ENCODE peak calls at places on chromosomes 7 and 10, in nine cellular contexts. P is upper lobe of left lung, J is sigmoid colon, D is transverse colon, H is A549, O is HepG2, Q is stomach, S is ovary, R is SK-N-SH. I is an unnamed sample.

GRCh38 chr7:127035203-127035849 is 217.4 kb downstream of the GRM8 start:
- DNase-seq in H (no peak), D (peak), P (no peak), S (no peak), Q (no peak), R (no peak), O (no peak), J (no peak), I (no peak)

GRCh38 chr10:121804460-121804859 is 123.4 kb downstream of the ATE1 start:
- DNase-seq in D (no peak), H (no peak), Q (no peak), R (no peak), J (no peak), O (no peak), P (no peak), S (no peak), I (no peak)

GRCh38 chr10:124106241-124106905 is 13.0 kb upstream of the CHST15 start:
- DNase-seq in O (peak), P (no peak), D (peak), J (peak), R (no peak), S (peak), H (peak), Q (peak), I (peak)

GRCh38 chr7:81299272-81299671 is 380.4 kb upstream of the SEMA3C start:
- DNase-seq in H (peak), Q (no peak), D (no peak), O (no peak), P (no peak), J (no peak), S (no peak), R (no peak), I (no peak)

GRCh38 chr10:21199501-21199900 is 302.4 kb upstream of the NEBL start:
- DNase-seq in P (no peak), S (no peak), Q (no peak), O (no peak), R (no peak), H (no peak), J (no peak), D (no peak), I (no peak)

GRCh38 chr7:121752706-121753105 is 120.3 kb upstream of the PTPRZ1 start:
- DNase-seq in H (peak), J (no peak), R (peak), S (no peak), Q (no peak), O (peak), D (no peak), P (no peak), I (no peak)

GRCh38 chr7:110870926-110871325 is 220.0 kb upstream of the LRRN3 start:
- DNase-seq in R (no peak), J (no peak), D (no peak), O (no peak), Q (no peak), P (no peak), H (no peak), S (no peak), I (no peak)

GRCh38 chr7:1445341-1445740 is 13.9 kb downstream of the MICALL2 start:
- DNase-seq in Q (no peak), H (no peak), D (no peak), J (no peak), O (no peak), P (no peak), R (no peak), S (no peak), I (no peak)

GRCh38 chr10:86888585-86889381 is 68.6 kb downstream of the MMRN2 start:
- DNase-seq in J (no peak), R (no peak), D (no peak), Q (no peak), H (no peak), P (no peak), S (no peak), O (no peak), I (no peak)

GRCh38 chr10:95356-96115 is 39.7 kb upstream of the ZMYND11 start:
- DNase-seq in H (no peak), R (no peak), Q (no peak), P (no peak), S (no peak), O (no peak), J (no peak), D (no peak), I (no peak)

GRCh38 chr7:151756076-151756731 is 120.7 kb downstream of the PRKAG2 start:
- DNase-seq in R (no peak), D (peak), J (no peak), H (no peak), S (peak), O (no peak), Q (no peak), P (peak), I (no peak)

GRCh38 chr7:39888171-39888853 is 61.7 kb upstream of the CDK13 start:
- DNase-seq in J (no peak), R (no peak), O (no peak), S (no peak), H (no peak), P (no peak), Q (no peak), D (no peak), I (no peak)

GRCh38 chr7:157407512-157408257 is 70.9 kb downstream of the DNAJB6 start:
- DNase-seq in Q (no peak), J (no peak), R (peak), H (no peak), O (no peak), S (no peak), D (no peak), P (no peak), I (no peak)

GRCh38 chr7:157408258-157409101 is 71.7 kb downstream of the DNAJB6 start:
- DNase-seq in D (no peak), H (no peak), R (peak), J (no peak), P (no peak), Q (no peak), S (no peak), O (no peak), I (no peak)

GRCh38 chr7:157410831-157411556 is 74.2 kb downstream of the DNAJB6 start:
- DNase-seq in H (no peak), S (no peak), O (no peak), J (no peak), D (no peak), R (no peak), Q (no peak), P (no peak), I (no peak)

GRCh38 chr7:157409753-157410727 is 73.2 kb downstream of the DNAJB6 start:
- DNase-seq in P (peak), S (no peak), D (no peak), R (no peak), H (no peak), O (no peak), Q (no peak), J (no peak), I (no peak)

GRCh38 chr7:157409149-157409752 is 72.4 kb downstream of the DNAJB6 start:
- DNase-seq in S (no peak), H (no peak), D (no peak), O (no peak), J (no peak), Q (no peak), R (no peak), P (no peak), I (no peak)
- TF ChIP-seq EP300 in S (no peak), H (no peak), D (no peak), O (no peak), J (no peak), Q (no peak), R (no peak), P (no peak), I (no peak)

DNA sequence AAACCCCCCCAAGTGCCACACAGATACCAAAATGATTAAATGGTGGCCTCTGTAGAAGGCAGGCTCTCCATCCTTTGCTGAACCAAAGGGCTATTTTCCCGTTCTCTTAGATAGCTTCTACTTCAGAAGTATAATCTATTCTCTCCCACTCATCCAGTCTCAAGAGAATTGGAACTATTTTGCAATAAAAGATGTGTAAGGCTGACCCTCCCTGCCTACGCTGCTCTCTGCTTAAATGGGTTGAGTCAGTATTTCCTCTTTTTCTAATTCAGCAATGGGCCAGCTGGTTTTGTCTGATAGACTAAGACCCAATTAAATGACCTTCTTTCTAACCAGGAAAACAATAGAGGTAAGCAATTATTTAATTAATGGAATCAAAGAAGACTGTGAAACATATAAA is 171.5 kb downstream of the ZNF365 start:
- DNase-seq in Q (no peak), J (peak), R (no peak), S (peak), O (no peak), D (no peak), P (no peak), H (no peak), I (peak)
- TF ChIP-seq EP300 in Q (no peak), J (no peak), R (no peak), S (no peak), O (no peak), D (no peak), P (peak), H (no peak), I (peak)

DNA sequence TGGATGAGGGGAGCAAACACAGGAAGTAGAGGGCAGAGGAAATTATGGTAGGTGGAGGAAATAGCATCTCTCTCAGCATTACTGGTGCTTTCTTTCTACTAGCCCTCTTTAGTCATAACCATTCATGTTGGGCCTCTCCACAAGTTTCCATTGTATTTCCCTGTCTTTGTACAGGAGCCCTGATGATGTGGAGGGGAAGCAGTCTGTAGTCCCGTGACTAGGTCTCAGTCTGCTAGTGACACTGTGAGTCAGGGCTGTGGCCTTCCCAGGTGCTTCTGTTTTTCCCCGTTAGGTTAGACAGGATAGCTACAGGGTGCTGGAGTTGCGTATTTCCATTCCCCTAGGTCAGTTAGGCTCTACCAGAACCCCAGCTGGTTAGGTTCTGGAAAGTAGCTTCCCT is 82.9 kb upstream of the NAMPT start:
- DNase-seq in R (no peak), J (no peak), D (no peak), S (no peak), P (no peak), O (no peak), H (no peak), Q (no peak), I (no peak)
- TF ChIP-seq EP300 in R (no peak), J (no peak), D (no peak), S (no peak), P (no peak), O (no peak), H (no peak), Q (no peak), I (no peak)

GRCh38 chr10:71005337-71006305 is 117.3 kb upstream of the PCBD1 start:
- DNase-seq in Q (no peak), H (no peak), P (no peak), D (no peak), R (no peak), J (no peak), S (no peak), O (no peak), I (no peak)

GRCh38 chr10:71004676-71005075 is 116.3 kb upstream of the PCBD1 start:
- DNase-seq in Q (no peak), R (no peak), S (no peak), H (no peak), D (no peak), O (no peak), J (no peak), P (no peak), I (no peak)

GRCh38 chr10:70998086-70998485 is 109.7 kb upstream of the PCBD1 start:
- DNase-seq in S (no peak), H (no peak), P (no peak), J (no peak), D (no peak), O (no peak), R (no peak), Q (no peak), I (no peak)

GRCh38 chr10:71004176-71004575 is 115.8 kb upstream of the PCBD1 start:
- DNase-seq in H (no peak), Q (no peak), D (no peak), P (no peak), O (no peak), J (no peak), R (no peak), S (no peak), I (no peak)

GRCh38 chr10:71001470-71001869 is 113.1 kb upstream of the PCBD1 start:
- DNase-seq in D (no peak), J (no peak), P (no peak), S (no peak), Q (no peak), H (peak), O (no peak), R (no peak), I (no peak)
- TF ChIP-seq EP300 in D (no peak), J (no peak), P (no peak), S (no peak), Q (no peak), H (no peak), O (no peak), R (no peak), I (no peak)

GRCh38 chr7:8581842-8582241 is 148.4 kb downstream of the NXPH1 start:
- DNase-seq in S (no peak), R (no peak), D (no peak), H (no peak), Q (no peak), O (no peak), J (no peak), P (peak), I (no peak)
- TF ChIP-seq EP300 in S (no peak), R (no peak), D (no peak), H (no peak), Q (no peak), O (no peak), J (no peak), P (no peak), I (no peak)

GRCh38 chr7:73433924-73434700 is 534 bp downstream of the FZD9 start:
- DNase-seq in R (no peak), P (peak), S (no peak), J (no peak), Q (no peak), D (no peak), O (no peak), H (no peak), I (no peak)
- TF ChIP-seq EP300 in R (no peak), P (no peak), S (no peak), J (no peak), Q (no peak), D (no peak), O (no peak), H (no peak), I (no peak)

DNA sequence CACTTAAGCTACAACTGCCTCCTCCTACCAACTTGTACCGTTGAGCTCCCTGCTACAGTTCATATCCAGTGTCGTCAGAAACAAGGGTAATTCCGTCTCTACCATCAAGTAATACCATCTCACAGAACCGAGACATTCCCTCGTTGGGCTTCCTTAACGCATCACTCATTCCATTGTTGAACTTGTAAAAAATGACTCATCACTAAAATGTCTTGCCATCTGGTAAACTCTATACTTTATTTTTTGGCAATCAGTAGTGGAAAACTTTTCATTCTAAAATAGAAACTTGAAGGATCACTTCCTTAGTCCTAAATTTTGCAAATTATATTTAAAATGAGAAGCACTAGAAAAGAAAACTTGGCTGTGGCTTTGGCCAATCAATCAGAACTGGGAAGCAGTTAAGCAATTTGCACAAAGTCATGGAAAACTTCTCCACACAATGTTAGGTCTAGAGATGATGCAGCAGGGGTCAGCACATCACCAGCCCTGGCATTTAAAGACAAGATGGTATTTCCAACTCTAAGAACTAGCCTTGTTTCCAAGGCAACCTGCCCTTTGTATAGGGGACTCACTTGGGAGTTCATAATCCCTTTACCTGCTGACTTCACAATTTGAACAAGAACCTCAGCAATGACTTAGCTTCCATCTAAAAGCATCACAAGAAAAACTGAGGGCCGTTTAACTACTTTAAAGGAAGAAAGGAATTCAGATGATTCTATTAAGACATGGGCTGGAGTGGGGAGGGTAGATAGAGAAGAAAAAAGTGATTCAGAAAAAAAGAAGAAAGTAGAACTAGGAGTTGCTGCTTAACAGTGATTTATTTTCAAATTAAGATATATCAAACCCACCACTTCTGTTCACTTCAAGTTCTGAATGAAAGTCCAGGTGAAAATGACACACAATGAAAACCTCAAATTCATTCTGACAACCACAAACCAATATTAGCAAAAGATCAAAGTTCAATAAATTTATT is 288.1 kb downstream of the PARD3 start:
- DNase-seq in S (no peak), Q (no peak), O (no peak), R (no peak), P (no peak), H (peak), D (no peak), J (no peak), I (no peak)
- TF ChIP-seq EP300 in S (no peak), Q (no peak), O (no peak), R (peak), P (no peak), H (peak), D (no peak), J (no peak), I (no peak)

GRCh38 chr10:100021322-100021721 is 11.6 kb upstream of the DNMBP start:
- DNase-seq in S (no peak), Q (no peak), O (no peak), D (no peak), J (no peak), R (no peak), P (no peak), H (peak), I (no peak)
- TF ChIP-seq EP300 in S (no peak), Q (no peak), O (no peak), D (no peak), J (no peak), R (no peak), P (no peak), H (no peak), I (no peak)

I was measured in tibial nerve.